ENCODE peak calls at places on chromosomes 4 and X, in five cellular contexts. Q, L, S, U and E are unnamed samples.

GRCh38 chr4:151302432-151302831 is 23.0 kb downstream of the SH3D19 start:
- DNase-seq in U (no peak), L (no peak), Q (no peak), S (no peak), E (no peak)

GRCh38 chr4:29081230-29081955 is 1638.8 kb upstream of the PCDH7 start:
- DNase-seq in Q (no peak), U (no peak), L (no peak), S (no peak), E (no peak)

GRCh38 chr4:57094482-57095223 is 15.5 kb downstream of the IGFBP7 start:
- DNase-seq in L (no peak), Q (peak; percentile 34), S (no peak), U (no peak), E (no peak)

GRCh38 chr4:157023941-157024340 is 52.0 kb upstream of the GLRB start:
- DNase-seq in L (no peak), U (no peak), S (no peak), Q (no peak), E (no peak)

GRCh38 chr4:57676394-57676793 is 566.2 kb upstream of the IGFBP7 start:
- DNase-seq in Q (no peak), S (no peak), U (no peak), L (no peak), E (no peak)

GRCh38 chrX:56726609-56727008 is 2.4 kb upstream of the NBDY start:
- DNase-seq in Q (peak; percentile 32), S (no peak), L (no peak), U (peak; percentile 10), E (peak; percentile 13)

GRCh38 chr4:11605597-11605996 is 176.9 kb upstream of the HS3ST1 start:
- DNase-seq in Q (no peak), U (no peak), S (no peak), L (no peak), E (no peak)

GRCh38 chr4:7365472-7366179 is 69.1 kb downstream of the PSAPL1 start:
- DNase-seq in Q (no peak), U (no peak), S (no peak), L (peak; percentile 53), E (no peak)

GRCh38 chr4:114077610-114078009 is 98.2 kb upstream of the ARSJ start:
- DNase-seq in L (no peak), Q (peak; percentile 73), S (no peak), U (no peak), E (no peak)

GRCh38 chr4:150598906-150599305 is 17.0 kb downstream of the MAB21L2 start:
- DNase-seq in Q (no peak), L (no peak), U (no peak), S (no peak), E (peak; percentile 73)

GRCh38 chr4:88333741-88334405 is 44.8 kb upstream of the HERC6 start:
- DNase-seq in Q (peak; percentile 36), L (no peak), S (no peak), U (no peak), E (no peak)

GRCh38 chr4:73679836-73680235 is 59.6 kb upstream of the RASSF6 start:
- DNase-seq in U (no peak), S (no peak), L (no peak), Q (peak; percentile 51), E (no peak)

GRCh38 chrX:68936608-68937007 is 107.8 kb downstream of the EFNB1 start:
- DNase-seq in U (no peak), S (no peak), Q (peak; percentile 88), L (no peak), E (no peak)

GRCh38 chrX:153902388-153902787 is 2.1 kb upstream of the AVPR2 start:
- DNase-seq in L (no peak), S (no peak), U (no peak), Q (no peak), E (peak; percentile 65)

GRCh38 chrX:40244980-40245379 is 147.2 kb upstream of the BCOR start:
- DNase-seq in U (no peak), Q (no peak), S (peak; percentile 50), L (no peak), E (peak; percentile 67)

GRCh38 chrX:21374994-21375794 is 976 bp downstream of the CNKSR2 start:
- DNase-seq in U (no peak), S (peak; percentile 11), Q (no peak), L (no peak), E (peak; percentile 14)

GRCh38 chr4:87092389-87093141 is 127.9 kb downstream of the KLHL8 start:
- DNase-seq in Q (peak; percentile 98), L (peak; percentile 52), U (no peak), S (no peak), E (peak; percentile 90)

GRCh38 chrX:101287402-101287801 is 3.7 kb downstream of the TAF7L start:
- DNase-seq in S (no peak), L (no peak), Q (peak; percentile 25), U (no peak), E (peak; percentile 11)

GRCh38 chr4:54227261-54228063 is 1.6 kb upstream of the PDGFRA start:
- DNase-seq in Q (peak; percentile 67), S (no peak), U (no peak), L (no peak), E (no peak)

GRCh38 chr4:54229631-54230478 is 762 bp downstream of the PDGFRA start:
- DNase-seq in U (no peak), L (no peak), S (no peak), Q (no peak), E (no peak)

GRCh38 chr4:54230479-54231418 is 1.7 kb downstream of the PDGFRA start:
- DNase-seq in S (no peak), U (no peak), Q (no peak), L (peak; percentile 54), E (no peak)

GRCh38 chr4:54228064-54228527 is 997 bp upstream of the PDGFRA start:
- DNase-seq in Q (peak; percentile 65), L (peak; percentile 80), U (no peak), S (no peak), E (peak; percentile 86)

DNA sequence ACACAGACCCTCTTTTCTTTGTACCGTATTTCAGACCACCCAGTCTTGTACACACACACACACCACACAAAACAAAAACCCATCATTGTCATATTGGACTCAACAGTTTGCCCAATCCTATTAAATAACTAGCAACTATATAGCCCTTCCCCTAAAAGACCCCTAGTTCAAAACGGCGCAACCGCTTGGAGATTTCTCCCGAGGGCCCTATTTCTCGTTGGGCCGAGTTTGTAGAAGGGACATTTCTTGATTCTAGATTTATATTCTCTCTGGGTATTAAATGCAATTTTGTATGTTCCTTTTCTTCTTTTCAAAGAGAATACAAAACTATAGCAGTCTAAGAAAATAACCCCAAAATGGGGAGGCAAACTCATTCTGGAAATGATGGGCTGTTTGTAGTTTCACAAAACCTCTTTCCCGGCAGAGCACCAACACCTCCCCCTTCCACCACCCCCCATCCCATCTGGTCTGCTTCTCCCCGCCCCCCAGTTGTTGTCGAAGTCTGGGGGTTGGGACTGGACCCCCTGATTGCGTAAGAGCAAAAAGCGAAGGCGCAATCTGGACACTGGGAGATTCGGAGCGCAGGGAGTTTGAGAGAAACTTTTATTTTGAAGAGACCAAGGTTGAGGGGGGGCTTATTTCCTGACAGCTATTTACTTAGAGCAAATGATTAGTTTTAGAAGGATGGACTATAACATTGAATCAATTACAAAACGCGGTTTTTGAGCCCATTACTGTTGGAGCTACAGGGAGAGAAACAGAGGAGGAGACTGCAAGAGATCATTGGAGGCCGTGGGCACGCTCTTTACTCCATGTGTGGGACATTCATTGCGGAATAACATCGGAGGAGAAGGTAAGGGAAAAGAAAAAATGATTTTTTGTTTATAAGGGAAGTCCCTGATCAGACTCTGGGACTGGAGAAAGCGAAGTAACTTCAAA is at the start of gene PDGFRA:
- DNase-seq in L (peak; percentile 66), U (no peak), S (no peak), Q (no peak), E (no peak)
- H3K27me3 ChIP-seq in L (peaks cover 93% of the 10 kb centered on the region), U (peaks cover 47% of the 10 kb centered on the region), S (peaks cover 93% of the 10 kb centered on the region), Q (peaks cover 24% of the 10 kb centered on the region), E (peaks cover 43% of the 10 kb centered on the region)

DNA sequence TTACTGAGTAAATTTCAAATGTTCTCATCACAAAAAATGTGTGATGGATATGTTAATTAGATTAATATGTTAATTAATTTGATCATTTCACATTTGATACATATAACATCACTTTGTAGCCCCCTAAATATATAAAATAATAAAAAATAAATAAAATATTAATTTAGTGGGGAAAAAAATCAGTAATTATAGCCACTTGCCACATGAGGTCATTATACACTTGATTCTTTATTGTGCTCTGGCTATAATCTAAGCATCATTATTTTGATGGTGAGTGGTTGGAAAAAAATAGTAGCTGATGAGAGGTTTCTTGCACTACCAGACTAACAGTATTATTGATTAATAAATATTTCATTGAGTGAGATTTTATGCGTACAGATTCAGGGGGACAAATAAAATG is 57.4 kb downstream of the DCK start:
- DNase-seq in Q (no peak), U (no peak), L (no peak), S (no peak), E (no peak)
- TF ChIP-seq CTCF in Q (no peak), U (no peak), L (peak; percentile 23), S (no peak), E (no peak)

GRCh38 chr4:8886625-8887406 is 15.2 kb upstream of the HMX1 start:
- DNase-seq in Q (no peak), S (no peak), L (no peak), U (no peak), E (no peak)
- H3K27me3 ChIP-seq in Q (peaks cover 10% of the 10 kb centered on the region), S (no peaks in the 10 kb centered on the region), L (peaks cover 100% of the 10 kb centered on the region), U (no peaks in the 10 kb centered on the region), E (peaks cover 39% of the 10 kb centered on the region)

DNA sequence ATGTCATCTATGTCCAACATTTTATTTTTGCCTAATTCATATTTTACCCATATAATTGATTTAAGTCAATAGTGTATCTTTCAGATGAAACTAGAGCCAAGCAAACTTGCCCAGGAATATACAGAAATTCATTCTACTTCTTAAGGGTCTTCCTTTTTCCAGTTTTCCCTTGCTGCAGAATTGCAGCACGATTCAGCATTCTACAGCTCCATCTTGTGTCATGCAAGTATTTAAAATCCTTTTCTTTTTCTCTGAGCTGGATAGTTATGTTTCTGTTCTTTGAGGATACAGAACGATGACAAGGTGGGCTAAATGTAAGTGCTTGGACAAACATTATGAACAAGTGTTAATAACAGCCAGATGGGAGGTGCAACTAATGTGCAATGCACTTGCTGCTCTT is 1821.8 kb downstream of the ARAP2 start:
- DNase-seq in L (no peak), U (no peak), S (no peak), Q (no peak), E (peak; percentile 7)
- TF ChIP-seq CTCF in L (no peak), U (no peak), S (peak; percentile 7), Q (no peak), E (peak; percentile 42)

GRCh38 chrX:120015145-120016067 is 62.1 kb downstream of the RHOXF2B start:
- DNase-seq in L (no peak), Q (no peak), S (no peak), U (no peak), E (no peak)

GRCh38 chrX:120020305-120020704 is 57.2 kb downstream of the RHOXF2B start:
- DNase-seq in S (no peak), Q (no peak), U (no peak), L (no peak), E (no peak)

GRCh38 chrX:120016068-120016441 is 61.4 kb downstream of the RHOXF2B start:
- DNase-seq in L (no peak), Q (no peak), S (no peak), U (no peak), E (no peak)

GRCh38 chrX:120014354-120015129 is 62.9 kb downstream of the RHOXF2B start:
- DNase-seq in Q (no peak), L (no peak), S (no peak), U (no peak), E (no peak)
- H3K27me3 ChIP-seq in Q (peaks cover 10% of the 10 kb centered on the region), L (peaks cover 61% of the 10 kb centered on the region), S (peaks cover 25% of the 10 kb centered on the region), U (peaks cover 4% of the 10 kb centered on the region), E (peaks cover 15% of the 10 kb centered on the region)